ENCODE peak calls at places on chromosomes 5 and 9, in seven cellular contexts. One of them, this sample, is unnamed. For H3K27me3, the result is how much of the 10 kb centered on the place peaks cover.

GRCh38 chr5:93307557-93307956 is 273.5 kb downstream of the NR2F1-AS1 start:
- DNase-seq in endodermal cell: no peak
- DNase-seq in right lobe of liver: no peak
- DNase-seq in aorta: no peak
- DNase-seq in mammary epithelial cell: peak
- DNase-seq in AG04450: no peak
- DNase-seq in upper lobe of right lung: no peak
- DNase-seq in this sample: no peak

GRCh38 chr5:88708021-88708420 is 175.0 kb downstream of the MEF2C start:
- DNase-seq in endodermal cell: no peak
- DNase-seq in right lobe of liver: no peak
- DNase-seq in aorta: no peak
- DNase-seq in mammary epithelial cell: no peak
- DNase-seq in AG04450: no peak
- DNase-seq in upper lobe of right lung: no peak
- DNase-seq in this sample: no peak

GRCh38 chr5:178590141-178590923 is at the start of gene COL23A1:
- DNase-seq in endodermal cell: peak
- DNase-seq in right lobe of liver: peak
- DNase-seq in aorta: peak
- DNase-seq in mammary epithelial cell: peak
- DNase-seq in AG04450: no peak
- DNase-seq in upper lobe of right lung: peak
- DNase-seq in this sample: no peak

GRCh38 chr9:107992269-107992668 is 502.7 kb upstream of the KLF4 start:
- DNase-seq in endodermal cell: no peak
- DNase-seq in right lobe of liver: no peak
- DNase-seq in aorta: no peak
- DNase-seq in mammary epithelial cell: no peak
- DNase-seq in AG04450: no peak
- DNase-seq in upper lobe of right lung: no peak
- DNase-seq in this sample: no peak

GRCh38 chr5:117624226-117624625 is 1049.6 kb upstream of the SEMA6A start:
- DNase-seq in endodermal cell: no peak
- DNase-seq in right lobe of liver: no peak
- DNase-seq in aorta: no peak
- DNase-seq in mammary epithelial cell: no peak
- DNase-seq in AG04450: no peak
- DNase-seq in upper lobe of right lung: no peak
- DNase-seq in this sample: no peak

GRCh38 chr5:15807861-15808260 is 307.9 kb downstream of the FBXL7 start:
- DNase-seq in endodermal cell: no peak
- DNase-seq in right lobe of liver: no peak
- DNase-seq in aorta: peak
- DNase-seq in mammary epithelial cell: no peak
- DNase-seq in AG04450: no peak
- DNase-seq in upper lobe of right lung: no peak
- DNase-seq in this sample: no peak

GRCh38 chr5:120375248-120375647 is 88.9 kb upstream of the PRR16 start:
- DNase-seq in endodermal cell: no peak
- DNase-seq in right lobe of liver: no peak
- DNase-seq in aorta: no peak
- DNase-seq in mammary epithelial cell: no peak
- DNase-seq in AG04450: no peak
- DNase-seq in upper lobe of right lung: no peak
- DNase-seq in this sample: no peak

GRCh38 chr9:129094387-129095169 is 13.7 kb downstream of the DOLPP1 start:
- DNase-seq in endodermal cell: no peak
- DNase-seq in right lobe of liver: peak
- DNase-seq in aorta: no peak
- DNase-seq in mammary epithelial cell: no peak
- DNase-seq in AG04450: no peak
- DNase-seq in upper lobe of right lung: no peak
- DNase-seq in this sample: no peak

GRCh38 chr9:20408513-20408912 is 213.8 kb downstream of the MLLT3 start:
- DNase-seq in endodermal cell: peak
- DNase-seq in right lobe of liver: no peak
- DNase-seq in aorta: no peak
- DNase-seq in mammary epithelial cell: no peak
- DNase-seq in AG04450: no peak
- DNase-seq in upper lobe of right lung: no peak
- DNase-seq in this sample: no peak

GRCh38 chr5:142512680-142513042 is 173.2 kb downstream of the FGF1 start:
- DNase-seq in endodermal cell: no peak
- DNase-seq in right lobe of liver: no peak
- DNase-seq in aorta: no peak
- DNase-seq in mammary epithelial cell: peak
- DNase-seq in AG04450: no peak
- DNase-seq in upper lobe of right lung: no peak
- DNase-seq in this sample: peak

GRCh38 chr5:178327931-178328711 is 95.5 kb upstream of the PHYKPL start:
- DNase-seq in endodermal cell: no peak
- DNase-seq in right lobe of liver: no peak
- DNase-seq in aorta: peak
- DNase-seq in mammary epithelial cell: no peak
- DNase-seq in AG04450: no peak
- DNase-seq in upper lobe of right lung: peak
- DNase-seq in this sample: peak

GRCh38 chr5:172973127-172973916 is 10.2 kb upstream of the ATP6V0E1 start:
- DNase-seq in endodermal cell: no peak
- DNase-seq in right lobe of liver: no peak
- DNase-seq in aorta: no peak
- DNase-seq in mammary epithelial cell: no peak
- DNase-seq in AG04450: no peak
- DNase-seq in upper lobe of right lung: no peak
- DNase-seq in this sample: no peak

GRCh38 chr5:111172504-111172903 is 51.7 kb upstream of the CAMK4 start:
- DNase-seq in endodermal cell: peak
- DNase-seq in right lobe of liver: no peak
- DNase-seq in aorta: no peak
- DNase-seq in mammary epithelial cell: no peak
- DNase-seq in AG04450: no peak
- DNase-seq in upper lobe of right lung: no peak
- DNase-seq in this sample: no peak

GRCh38 chr5:154753792-154754191 is 1.4 kb upstream of the LARP1 start:
- DNase-seq in endodermal cell: peak
- DNase-seq in right lobe of liver: no peak
- DNase-seq in aorta: peak
- DNase-seq in mammary epithelial cell: no peak
- DNase-seq in AG04450: peak
- DNase-seq in upper lobe of right lung: no peak
- DNase-seq in this sample: no peak

GRCh38 chr5:6255956-6256355 is 122.4 kb downstream of the MED10 start:
- DNase-seq in endodermal cell: no peak
- DNase-seq in right lobe of liver: no peak
- DNase-seq in aorta: no peak
- DNase-seq in mammary epithelial cell: no peak
- DNase-seq in AG04450: no peak
- DNase-seq in upper lobe of right lung: no peak
- DNase-seq in this sample: no peak

GRCh38 chr9:121055642-121056143 is 5.6 kb upstream of the C5 start:
- DNase-seq in endodermal cell: peak
- DNase-seq in right lobe of liver: peak
- DNase-seq in aorta: no peak
- DNase-seq in mammary epithelial cell: peak
- DNase-seq in AG04450: no peak
- DNase-seq in upper lobe of right lung: no peak
- DNase-seq in this sample: no peak

GRCh38 chr5:110769282-110769681 is 30.5 kb downstream of the SLC25A46 start:
- DNase-seq in endodermal cell: no peak
- DNase-seq in right lobe of liver: no peak
- DNase-seq in aorta: no peak
- DNase-seq in mammary epithelial cell: peak
- DNase-seq in AG04450: peak
- DNase-seq in upper lobe of right lung: no peak
- DNase-seq in this sample: no peak

GRCh38 chr5:39106332-39106731 is 32.1 kb upstream of the RICTOR start:
- DNase-seq in endodermal cell: no peak
- DNase-seq in right lobe of liver: no peak
- DNase-seq in aorta: no peak
- DNase-seq in mammary epithelial cell: no peak
- DNase-seq in AG04450: no peak
- DNase-seq in upper lobe of right lung: no peak
- DNase-seq in this sample: no peak

GRCh38 chr5:171907731-171908343 is 98.6 kb downstream of the FBXW11 start:
- DNase-seq in endodermal cell: peak
- DNase-seq in right lobe of liver: no peak
- DNase-seq in aorta: no peak
- DNase-seq in mammary epithelial cell: peak
- DNase-seq in AG04450: peak
- DNase-seq in upper lobe of right lung: no peak
- DNase-seq in this sample: no peak

GRCh38 chr5:72194846-72195245 is 87.6 kb downstream of the MAP1B start:
- DNase-seq in endodermal cell: no peak
- DNase-seq in right lobe of liver: no peak
- DNase-seq in aorta: no peak
- DNase-seq in mammary epithelial cell: no peak
- DNase-seq in AG04450: no peak
- DNase-seq in upper lobe of right lung: no peak
- DNase-seq in this sample: no peak

GRCh38 chr5:179870403-179870903 is 11.8 kb upstream of the MRNIP start:
- DNase-seq in endodermal cell: peak
- DNase-seq in right lobe of liver: no peak
- DNase-seq in aorta: peak
- DNase-seq in mammary epithelial cell: no peak
- DNase-seq in AG04450: no peak
- DNase-seq in upper lobe of right lung: peak
- DNase-seq in this sample: no peak

GRCh38 chr9:33719581-33720374 is 75.6 kb upstream of the PRSS3 start:
- DNase-seq in endodermal cell: peak
- DNase-seq in right lobe of liver: no peak
- DNase-seq in aorta: no peak
- DNase-seq in mammary epithelial cell: peak
- DNase-seq in AG04450: no peak
- DNase-seq in upper lobe of right lung: peak
- DNase-seq in this sample: no peak

GRCh38 chr9:37604296-37604695 is 11.9 kb upstream of the TOMM5 start:
- DNase-seq in endodermal cell: no peak
- DNase-seq in right lobe of liver: no peak
- DNase-seq in aorta: no peak
- DNase-seq in mammary epithelial cell: no peak
- DNase-seq in AG04450: no peak
- DNase-seq in upper lobe of right lung: no peak
- DNase-seq in this sample: no peak

GRCh38 chr5:135030691-135031145 is 3.3 kb downstream of the PITX1 start:
- DNase-seq in endodermal cell: no peak
- DNase-seq in right lobe of liver: no peak
- DNase-seq in aorta: no peak
- DNase-seq in mammary epithelial cell: no peak
- DNase-seq in AG04450: no peak
- DNase-seq in upper lobe of right lung: no peak
- DNase-seq in this sample: no peak

GRCh38 chr5:135032613-135033025 is 1.4 kb downstream of the PITX1 start:
- DNase-seq in endodermal cell: no peak
- DNase-seq in right lobe of liver: no peak
- DNase-seq in aorta: no peak
- DNase-seq in mammary epithelial cell: no peak
- DNase-seq in AG04450: no peak
- DNase-seq in upper lobe of right lung: no peak
- DNase-seq in this sample: no peak

GRCh38 chr5:135033026-135033861 is 784 bp downstream of the PITX1 start:
- DNase-seq in endodermal cell: peak
- DNase-seq in right lobe of liver: no peak
- DNase-seq in aorta: peak
- DNase-seq in mammary epithelial cell: peak
- DNase-seq in AG04450: peak
- DNase-seq in upper lobe of right lung: no peak
- DNase-seq in this sample: no peak

GRCh38 chr5:135031146-135031812 is 2.7 kb downstream of the PITX1 start:
- DNase-seq in endodermal cell: peak
- DNase-seq in right lobe of liver: no peak
- DNase-seq in aorta: peak
- DNase-seq in mammary epithelial cell: no peak
- DNase-seq in AG04450: no peak
- DNase-seq in upper lobe of right lung: no peak
- DNase-seq in this sample: no peak

DNA sequence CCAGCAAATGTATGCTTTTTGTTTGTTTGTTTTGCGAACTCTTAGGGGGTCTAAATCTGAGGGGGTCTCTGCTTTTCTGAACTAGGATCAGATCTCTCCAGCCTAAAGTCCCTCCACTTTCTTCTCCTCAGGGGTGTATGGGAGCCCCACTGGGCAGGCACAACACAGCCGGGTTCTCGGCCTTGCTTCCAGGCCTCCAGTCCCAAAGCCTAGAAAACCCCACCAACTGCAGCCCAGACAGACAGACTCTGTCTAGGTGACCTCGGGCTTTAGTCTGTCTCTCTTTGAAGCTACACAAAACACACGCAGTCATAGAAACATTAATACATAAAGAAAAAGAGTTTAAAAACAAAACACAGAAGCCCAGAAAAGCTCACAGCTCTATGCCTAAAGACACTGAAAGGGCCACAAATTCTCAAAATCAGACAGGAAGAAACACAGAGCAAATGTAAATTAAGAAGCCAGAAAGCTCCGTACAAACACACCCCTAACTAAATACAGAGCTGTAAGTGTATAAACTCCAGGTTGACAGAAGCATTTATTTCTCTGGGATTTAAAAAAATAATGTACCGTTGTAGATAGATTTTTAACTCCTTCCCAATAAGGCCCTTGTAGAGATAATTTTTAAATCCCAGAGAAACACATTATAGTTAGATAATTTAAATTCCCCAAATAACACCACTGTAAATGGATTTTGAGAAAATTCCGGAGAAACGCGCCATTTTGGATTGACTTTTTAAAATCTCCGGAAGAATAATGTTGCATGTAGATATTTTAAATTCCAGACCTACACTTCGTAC is 2.0 kb downstream of the PITX1 start:
- DNase-seq in endodermal cell: no peak
- DNase-seq in right lobe of liver: no peak
- DNase-seq in aorta: no peak
- DNase-seq in mammary epithelial cell: no peak
- DNase-seq in AG04450: no peak
- DNase-seq in upper lobe of right lung: no peak
- DNase-seq in this sample: no peak
- H3K4me3 ChIP-seq in endodermal cell: peak
- H3K4me3 ChIP-seq in right lobe of liver: no peak
- H3K4me3 ChIP-seq in aorta: no peak
- H3K4me3 ChIP-seq in mammary epithelial cell: peak
- H3K4me3 ChIP-seq in AG04450: peak
- H3K4me3 ChIP-seq in upper lobe of right lung: no peak
- H3K4me3 ChIP-seq in this sample: peak

GRCh38 chr5:169018980-169019379 is 282.0 kb downstream of the SLIT3 start:
- DNase-seq in endodermal cell: peak
- DNase-seq in right lobe of liver: no peak
- DNase-seq in aorta: no peak
- DNase-seq in mammary epithelial cell: no peak
- DNase-seq in AG04450: no peak
- DNase-seq in upper lobe of right lung: no peak
- DNase-seq in this sample: no peak
- H3K27me3 ChIP-seq in endodermal cell: under half
- H3K27me3 ChIP-seq in right lobe of liver: under half
- H3K27me3 ChIP-seq in aorta: under half
- H3K27me3 ChIP-seq in mammary epithelial cell: under half
- H3K27me3 ChIP-seq in AG04450: under half
- H3K27me3 ChIP-seq in upper lobe of right lung: under half
- H3K27me3 ChIP-seq in this sample: under half

GRCh38 chr5:133330956-133331355 is 279.1 kb downstream of the HSPA4 start:
- DNase-seq in endodermal cell: no peak
- DNase-seq in right lobe of liver: no peak
- DNase-seq in aorta: no peak
- DNase-seq in mammary epithelial cell: no peak
- DNase-seq in AG04450: no peak
- DNase-seq in upper lobe of right lung: no peak
- DNase-seq in this sample: no peak
- H3K27ac ChIP-seq in endodermal cell: no peak
- H3K27ac ChIP-seq in right lobe of liver: no peak
- H3K27ac ChIP-seq in aorta: no peak
- H3K27ac ChIP-seq in mammary epithelial cell: no peak
- H3K27ac ChIP-seq in AG04450: no peak
- H3K27ac ChIP-seq in upper lobe of right lung: no peak
- H3K27ac ChIP-seq in this sample: no peak

GRCh38 chr9:136850866-136851775 is 1.0 kb upstream of the MAMDC4 start:
- DNase-seq in endodermal cell: peak
- DNase-seq in right lobe of liver: no peak
- DNase-seq in aorta: no peak
- DNase-seq in mammary epithelial cell: no peak
- DNase-seq in AG04450: no peak
- DNase-seq in upper lobe of right lung: no peak
- DNase-seq in this sample: no peak
- H3K4me3 ChIP-seq in endodermal cell: no peak
- H3K4me3 ChIP-seq in right lobe of liver: no peak
- H3K4me3 ChIP-seq in aorta: no peak
- H3K4me3 ChIP-seq in mammary epithelial cell: peak
- H3K4me3 ChIP-seq in AG04450: no peak
- H3K4me3 ChIP-seq in upper lobe of right lung: no peak
- H3K4me3 ChIP-seq in this sample: no peak